ENCODE peak calls at places on chromosomes 11 and 22, in nine cellular contexts. One of them, this sample, is unnamed. For H3K4me1, the result is how much of the 10 kb centered on the place peaks cover.

GRCh38 chr11:6855971-6856542 is 6.8 kb upstream of the OR10A2 start:
- DNase-seq in colonic mucosa: no peak
- DNase-seq in heart left ventricle: no peak
- DNase-seq in lower lobe of right lung: no peak
- DNase-seq in PC-3: peak
- DNase-seq in breast epithelium: no peak
- DNase-seq in A673: no peak
- DNase-seq in HCT116: no peak
- DNase-seq in heart right ventricle: no peak
- DNase-seq in this sample: no peak

GRCh38 chr11:100719809-100720221 is 32.7 kb downstream of the ARHGAP42 start:
- DNase-seq in colonic mucosa: peak
- DNase-seq in heart left ventricle: no peak
- DNase-seq in lower lobe of right lung: no peak
- DNase-seq in PC-3: peak
- DNase-seq in breast epithelium: no peak
- DNase-seq in A673: peak
- DNase-seq in HCT116: peak
- DNase-seq in heart right ventricle: peak
- DNase-seq in this sample: no peak

GRCh38 chr22:37967637-37968451 is 14.3 kb downstream of the POLR2F start:
- DNase-seq in colonic mucosa: no peak
- DNase-seq in heart left ventricle: no peak
- DNase-seq in lower lobe of right lung: no peak
- DNase-seq in PC-3: no peak
- DNase-seq in breast epithelium: no peak
- DNase-seq in A673: no peak
- DNase-seq in HCT116: no peak
- DNase-seq in heart right ventricle: no peak
- DNase-seq in this sample: no peak

GRCh38 chr11:41579546-41579945 is 120.1 kb upstream of the LRRC4C start:
- DNase-seq in colonic mucosa: no peak
- DNase-seq in heart left ventricle: no peak
- DNase-seq in lower lobe of right lung: no peak
- DNase-seq in PC-3: no peak
- DNase-seq in breast epithelium: no peak
- DNase-seq in A673: no peak
- DNase-seq in HCT116: no peak
- DNase-seq in heart right ventricle: no peak
- DNase-seq in this sample: no peak

GRCh38 chr11:86135319-86135714 is 66.4 kb upstream of the PICALM start:
- DNase-seq in colonic mucosa: no peak
- DNase-seq in heart left ventricle: no peak
- DNase-seq in lower lobe of right lung: no peak
- DNase-seq in PC-3: no peak
- DNase-seq in breast epithelium: no peak
- DNase-seq in A673: no peak
- DNase-seq in HCT116: no peak
- DNase-seq in heart right ventricle: no peak
- DNase-seq in this sample: no peak

GRCh38 chr22:50473855-50474671 is 772 bp downstream of the SBF1 start:
- DNase-seq in colonic mucosa: peak
- DNase-seq in heart left ventricle: peak
- DNase-seq in lower lobe of right lung: peak
- DNase-seq in PC-3: peak
- DNase-seq in breast epithelium: no peak
- DNase-seq in A673: no peak
- DNase-seq in HCT116: no peak
- DNase-seq in heart right ventricle: no peak
- DNase-seq in this sample: peak

GRCh38 chr11:68938816-68939582 is 35.3 kb downstream of the IGHMBP2 start:
- DNase-seq in colonic mucosa: no peak
- DNase-seq in heart left ventricle: peak
- DNase-seq in lower lobe of right lung: no peak
- DNase-seq in PC-3: no peak
- DNase-seq in breast epithelium: no peak
- DNase-seq in A673: no peak
- DNase-seq in HCT116: no peak
- DNase-seq in heart right ventricle: no peak
- DNase-seq in this sample: no peak

GRCh38 chr22:35961480-35961902 is 67.1 kb downstream of the RBFOX2 start:
- DNase-seq in colonic mucosa: no peak
- DNase-seq in heart left ventricle: no peak
- DNase-seq in lower lobe of right lung: no peak
- DNase-seq in PC-3: no peak
- DNase-seq in breast epithelium: no peak
- DNase-seq in A673: peak
- DNase-seq in HCT116: no peak
- DNase-seq in heart right ventricle: peak
- DNase-seq in this sample: no peak

GRCh38 chr22:44755956-44756361 is 3.6 kb downstream of the ARHGAP8 start:
- DNase-seq in colonic mucosa: peak
- DNase-seq in heart left ventricle: no peak
- DNase-seq in lower lobe of right lung: no peak
- DNase-seq in PC-3: peak
- DNase-seq in breast epithelium: peak
- DNase-seq in A673: no peak
- DNase-seq in HCT116: peak
- DNase-seq in heart right ventricle: no peak
- DNase-seq in this sample: no peak

GRCh38 chr11:43987384-43988039 is 45.1 kb downstream of the C11orf96 start:
- DNase-seq in colonic mucosa: peak
- DNase-seq in heart left ventricle: peak
- DNase-seq in lower lobe of right lung: peak
- DNase-seq in PC-3: peak
- DNase-seq in breast epithelium: peak
- DNase-seq in A673: no peak
- DNase-seq in HCT116: no peak
- DNase-seq in heart right ventricle: peak
- DNase-seq in this sample: peak

GRCh38 chr11:75733346-75734107 is 15.9 kb downstream of the MOGAT2 start:
- DNase-seq in colonic mucosa: no peak
- DNase-seq in heart left ventricle: no peak
- DNase-seq in lower lobe of right lung: peak
- DNase-seq in PC-3: peak
- DNase-seq in breast epithelium: no peak
- DNase-seq in A673: peak
- DNase-seq in HCT116: no peak
- DNase-seq in heart right ventricle: no peak
- DNase-seq in this sample: no peak

GRCh38 chr11:114175706-114176105 is 116.2 kb downstream of the ZBTB16 start:
- DNase-seq in colonic mucosa: no peak
- DNase-seq in heart left ventricle: no peak
- DNase-seq in lower lobe of right lung: no peak
- DNase-seq in PC-3: no peak
- DNase-seq in breast epithelium: no peak
- DNase-seq in A673: no peak
- DNase-seq in HCT116: no peak
- DNase-seq in heart right ventricle: no peak
- DNase-seq in this sample: peak
- H3K4me1 ChIP-seq in colonic mucosa: under half
- H3K4me1 ChIP-seq in heart left ventricle: half or more
- H3K4me1 ChIP-seq in lower lobe of right lung: half or more
- H3K4me1 ChIP-seq in PC-3: under half
- H3K4me1 ChIP-seq in breast epithelium: half or more
- H3K4me1 ChIP-seq in A673: half or more
- H3K4me1 ChIP-seq in HCT116: under half
- H3K4me1 ChIP-seq in heart right ventricle: half or more
- H3K4me1 ChIP-seq in this sample: half or more

GRCh38 chr11:111559791-111560190 is 19.3 kb downstream of the LAYN start:
- DNase-seq in colonic mucosa: no peak
- DNase-seq in heart left ventricle: no peak
- DNase-seq in lower lobe of right lung: no peak
- DNase-seq in PC-3: peak
- DNase-seq in breast epithelium: no peak
- DNase-seq in A673: no peak
- DNase-seq in HCT116: no peak
- DNase-seq in heart right ventricle: no peak
- DNase-seq in this sample: no peak

GRCh38 chr11:111555255-111555654 is 14.7 kb downstream of the LAYN start:
- DNase-seq in colonic mucosa: no peak
- DNase-seq in heart left ventricle: no peak
- DNase-seq in lower lobe of right lung: no peak
- DNase-seq in PC-3: peak
- DNase-seq in breast epithelium: no peak
- DNase-seq in A673: no peak
- DNase-seq in HCT116: no peak
- DNase-seq in heart right ventricle: no peak
- DNase-seq in this sample: no peak

GRCh38 chr11:111560785-111561184 is 20.3 kb downstream of the LAYN start:
- DNase-seq in colonic mucosa: no peak
- DNase-seq in heart left ventricle: no peak
- DNase-seq in lower lobe of right lung: no peak
- DNase-seq in PC-3: no peak
- DNase-seq in breast epithelium: no peak
- DNase-seq in A673: no peak
- DNase-seq in HCT116: no peak
- DNase-seq in heart right ventricle: no peak
- DNase-seq in this sample: no peak

GRCh38 chr11:111554532-111554931 is 14.0 kb downstream of the LAYN start:
- DNase-seq in colonic mucosa: no peak
- DNase-seq in heart left ventricle: no peak
- DNase-seq in lower lobe of right lung: no peak
- DNase-seq in PC-3: peak
- DNase-seq in breast epithelium: no peak
- DNase-seq in A673: no peak
- DNase-seq in HCT116: no peak
- DNase-seq in heart right ventricle: no peak
- DNase-seq in this sample: no peak

GRCh38 chr11:111557425-111558111 is 17.0 kb downstream of the LAYN start:
- DNase-seq in colonic mucosa: no peak
- DNase-seq in heart left ventricle: no peak
- DNase-seq in lower lobe of right lung: no peak
- DNase-seq in PC-3: peak
- DNase-seq in breast epithelium: no peak
- DNase-seq in A673: no peak
- DNase-seq in HCT116: no peak
- DNase-seq in heart right ventricle: no peak
- DNase-seq in this sample: no peak
- TF ChIP-seq CTCF in colonic mucosa: no peak
- TF ChIP-seq CTCF in heart left ventricle: no peak
- TF ChIP-seq CTCF in lower lobe of right lung: no peak
- TF ChIP-seq CTCF in PC-3: no peak
- TF ChIP-seq CTCF in breast epithelium: no peak
- TF ChIP-seq CTCF in A673: no peak
- TF ChIP-seq CTCF in HCT116: no peak
- TF ChIP-seq CTCF in heart right ventricle: no peak
- TF ChIP-seq CTCF in this sample: no peak

DNA sequence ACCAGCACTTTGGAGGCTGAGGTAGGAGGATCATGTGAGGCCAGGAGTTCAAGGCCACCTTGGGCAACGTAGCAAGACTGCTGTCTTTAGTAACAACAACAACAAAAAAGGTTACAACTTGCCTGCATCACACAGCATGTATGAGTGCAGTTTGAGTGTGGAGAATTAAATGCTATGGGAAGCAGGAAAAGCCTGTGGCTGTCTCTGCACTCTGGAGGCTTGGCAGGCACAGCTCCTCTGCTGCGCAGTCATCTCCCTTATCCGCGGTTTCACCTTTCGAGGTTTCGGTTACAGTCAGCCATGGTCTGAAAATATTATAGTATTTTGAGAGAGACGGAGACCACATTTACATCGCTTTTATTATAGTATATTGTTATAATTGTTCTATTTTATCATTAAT is 2.9 kb downstream of the MICAL2 start:
- DNase-seq in colonic mucosa: no peak
- DNase-seq in heart left ventricle: no peak
- DNase-seq in lower lobe of right lung: no peak
- DNase-seq in PC-3: no peak
- DNase-seq in breast epithelium: no peak
- DNase-seq in A673: no peak
- DNase-seq in HCT116: no peak
- DNase-seq in heart right ventricle: no peak
- DNase-seq in this sample: no peak
- H3K4me1 ChIP-seq in colonic mucosa: under half
- H3K4me1 ChIP-seq in heart left ventricle: under half
- H3K4me1 ChIP-seq in lower lobe of right lung: under half
- H3K4me1 ChIP-seq in PC-3: under half
- H3K4me1 ChIP-seq in breast epithelium: under half
- H3K4me1 ChIP-seq in A673: under half
- H3K4me1 ChIP-seq in HCT116: under half
- H3K4me1 ChIP-seq in heart right ventricle: under half
- H3K4me1 ChIP-seq in this sample: under half

GRCh38 chr22:24706050-24706449 is 68.5 kb downstream of the PIWIL3 start:
- DNase-seq in colonic mucosa: no peak
- DNase-seq in heart left ventricle: no peak
- DNase-seq in lower lobe of right lung: no peak
- DNase-seq in PC-3: no peak
- DNase-seq in breast epithelium: no peak
- DNase-seq in A673: no peak
- DNase-seq in HCT116: no peak
- DNase-seq in heart right ventricle: no peak
- DNase-seq in this sample: no peak
- TF ChIP-seq CTCF in colonic mucosa: no peak
- TF ChIP-seq CTCF in heart left ventricle: no peak
- TF ChIP-seq CTCF in lower lobe of right lung: no peak
- TF ChIP-seq CTCF in PC-3: peak
- TF ChIP-seq CTCF in breast epithelium: no peak
- TF ChIP-seq CTCF in A673: peak
- TF ChIP-seq CTCF in HCT116: peak
- TF ChIP-seq CTCF in heart right ventricle: peak
- TF ChIP-seq CTCF in this sample: no peak